ENCODE peak calls at places on chromosomes 4 and X, in eight cellular contexts. G, K, N, F, D, M, R and A are unnamed samples.

GRCh38 chr4:53365121-53365485 is 758 bp downstream of the SCFD2 start:
- DNase-seq in G (no peak), K (no peak), N (peak), F (no peak), D (no peak), M (peak), R (peak), A (no peak)

GRCh38 chrX:47224896-47225290 is 6.4 kb downstream of the CDK16 start:
- DNase-seq in G (no peak), K (no peak), N (no peak), F (no peak), D (no peak), M (no peak), R (no peak), A (no peak)

GRCh38 chr4:25233737-25234389 is at the start of gene PI4K2B:
- DNase-seq in G (peak), K (peak), N (peak), F (peak), D (peak), M (peak), R (peak), A (peak)

GRCh38 chr4:11590132-11590531 is 161.4 kb upstream of the HS3ST1 start:
- DNase-seq in G (no peak), K (no peak), N (no peak), F (no peak), D (no peak), M (no peak), R (no peak), A (no peak)

GRCh38 chr4:1332686-1333085 is 14.3 kb upstream of the UVSSA start:
- DNase-seq in G (no peak), K (no peak), N (no peak), F (no peak), D (no peak), M (no peak), R (no peak), A (no peak)

GRCh38 chr4:182137343-182137742 is 105.9 kb upstream of the TENM3 start:
- DNase-seq in G (no peak), K (no peak), N (no peak), F (peak), D (no peak), M (no peak), R (no peak), A (no peak)

GRCh38 chr4:41471126-41471665 is 66.8 kb upstream of the LIMCH1 start:
- DNase-seq in G (no peak), K (no peak), N (no peak), F (no peak), D (no peak), M (no peak), R (no peak), A (no peak)

GRCh38 chrX:135308345-135308855 is 880 bp upstream of the ETDC start:
- DNase-seq in G (no peak), K (no peak), N (no peak), F (no peak), D (no peak), M (no peak), R (no peak), A (no peak)

GRCh38 chr4:165005352-165005751 is 26.4 kb upstream of the TRIM60 start:
- DNase-seq in G (no peak), K (no peak), N (no peak), F (peak), D (no peak), M (no peak), R (no peak), A (no peak)

GRCh38 chrX:72128881-72129280 is 2.8 kb downstream of the RTL5 start:
- DNase-seq in G (no peak), K (no peak), N (no peak), F (peak), D (no peak), M (no peak), R (peak), A (no peak)

GRCh38 chrX:151801980-151802379 is 67.4 kb downstream of the CNGA2 start:
- DNase-seq in G (no peak), K (no peak), N (no peak), F (peak), D (no peak), M (peak), R (no peak), A (no peak)

GRCh38 chrX:68511255-68511654 is 12.4 kb downstream of the YIPF6 start:
- DNase-seq in G (peak), K (peak), N (peak), F (peak), D (no peak), M (peak), R (peak), A (peak)

GRCh38 chr4:127601029-127601428 is 31.7 kb upstream of the INTU start:
- DNase-seq in G (no peak), K (no peak), N (no peak), F (no peak), D (no peak), M (no peak), R (peak), A (no peak)

GRCh38 chrX:43939187-43939926 is 33.8 kb downstream of the NDP start:
- DNase-seq in G (no peak), K (no peak), N (no peak), F (no peak), D (no peak), M (no peak), R (peak), A (no peak)

GRCh38 chr4:93394488-93395185 is 433.9 kb upstream of the ATOH1 start:
- DNase-seq in G (no peak), K (no peak), N (no peak), F (no peak), D (no peak), M (no peak), R (peak), A (no peak)

GRCh38 chr4:77181737-77182136 is 24.7 kb downstream of the CCNG2 start:
- DNase-seq in G (no peak), K (no peak), N (no peak), F (no peak), D (no peak), M (no peak), R (no peak), A (no peak)

GRCh38 chr4:134958862-134959261 is 757.3 kb upstream of the PABPC4L start:
- DNase-seq in G (no peak), K (no peak), N (no peak), F (no peak), D (no peak), M (no peak), R (no peak), A (no peak)

GRCh38 chr4:38621004-38621684 is 42.9 kb upstream of the KLF3 start:
- DNase-seq in G (peak), K (peak), N (peak), F (no peak), D (no peak), M (peak), R (peak), A (peak)

GRCh38 chr4:122456228-122457106 is at the start of gene IL2:
- DNase-seq in G (no peak), K (no peak), N (no peak), F (no peak), D (no peak), M (no peak), R (no peak), A (no peak)

GRCh38 chr4:122453384-122454000 is 3.0 kb downstream of the IL2 start:
- DNase-seq in G (no peak), K (no peak), N (no peak), F (no peak), D (no peak), M (no peak), R (no peak), A (no peak)

DNA sequence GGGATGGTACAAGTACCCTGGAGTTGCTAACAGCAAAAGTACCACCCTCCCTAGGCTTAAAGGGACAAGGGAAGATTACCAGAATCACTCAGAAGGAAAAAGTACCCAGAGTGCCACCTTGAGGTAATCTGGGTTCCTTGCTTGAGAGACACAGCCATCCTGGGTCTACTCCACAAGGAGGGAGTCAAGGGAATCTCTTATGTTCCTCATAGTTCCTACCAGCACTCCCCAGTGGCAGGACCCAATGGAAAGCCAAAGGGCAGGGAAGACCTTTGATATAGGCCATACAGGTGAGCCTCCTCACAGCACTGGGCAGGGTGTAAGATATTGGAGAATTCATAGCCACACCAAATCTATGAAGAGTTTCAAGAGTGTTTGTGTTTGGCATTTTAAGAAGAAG is 5.7 kb downstream of the IL2 start:
- DNase-seq in G (no peak), K (no peak), N (peak), F (peak), D (no peak), M (peak), R (peak), A (no peak)
- TF ChIP-seq CTCF in G (no peak), K (no peak), N (no peak), F (peak), D (no peak), M (peak), R (peak), A (no peak)

GRCh38 chr4:187480146-187481145 is 515.1 kb upstream of the ZFP42 start:
- DNase-seq in G (no peak), K (no peak), N (peak), F (no peak), D (no peak), M (no peak), R (peak), A (no peak)

GRCh38 chr4:187477224-187477623 is 518.3 kb upstream of the ZFP42 start:
- DNase-seq in G (no peak), K (no peak), N (no peak), F (no peak), D (no peak), M (no peak), R (no peak), A (no peak)

GRCh38 chr4:187475901-187476300 is 519.7 kb upstream of the ZFP42 start:
- DNase-seq in G (no peak), K (no peak), N (no peak), F (no peak), D (no peak), M (no peak), R (no peak), A (no peak)

GRCh38 chr4:187474238-187474637 is 521.3 kb upstream of the ZFP42 start:
- DNase-seq in G (no peak), K (no peak), N (no peak), F (no peak), D (no peak), M (no peak), R (no peak), A (no peak)

GRCh38 chr4:187478292-187479205 is 517.0 kb upstream of the ZFP42 start:
- DNase-seq in G (no peak), K (no peak), N (peak), F (no peak), D (no peak), M (no peak), R (peak), A (no peak)
- H3K4me3 ChIP-seq in G (no peak), K (no peak), N (no peak), F (no peak), D (no peak), M (no peak), R (peak), A (no peak)

GRCh38 chrX:111164728-111165127 is 68.7 kb downstream of the PAK3 start:
- DNase-seq in G (no peak), K (no peak), N (no peak), F (peak), D (no peak), M (peak), R (peak), A (no peak)
- TF ChIP-seq CTCF in G (peak), K (no peak), N (peak), F (peak), D (no peak), M (peak), R (peak), A (no peak)

GRCh38 chr4:184280591-184281071 is 63.0 kb upstream of the ENPP6 start:
- DNase-seq in G (peak), K (no peak), N (no peak), F (no peak), D (no peak), M (no peak), R (no peak), A (no peak)
- H3K4me3 ChIP-seq in G (no peak), K (no peak), N (no peak), F (no peak), D (no peak), M (no peak), R (no peak), A (no peak)

DNA sequence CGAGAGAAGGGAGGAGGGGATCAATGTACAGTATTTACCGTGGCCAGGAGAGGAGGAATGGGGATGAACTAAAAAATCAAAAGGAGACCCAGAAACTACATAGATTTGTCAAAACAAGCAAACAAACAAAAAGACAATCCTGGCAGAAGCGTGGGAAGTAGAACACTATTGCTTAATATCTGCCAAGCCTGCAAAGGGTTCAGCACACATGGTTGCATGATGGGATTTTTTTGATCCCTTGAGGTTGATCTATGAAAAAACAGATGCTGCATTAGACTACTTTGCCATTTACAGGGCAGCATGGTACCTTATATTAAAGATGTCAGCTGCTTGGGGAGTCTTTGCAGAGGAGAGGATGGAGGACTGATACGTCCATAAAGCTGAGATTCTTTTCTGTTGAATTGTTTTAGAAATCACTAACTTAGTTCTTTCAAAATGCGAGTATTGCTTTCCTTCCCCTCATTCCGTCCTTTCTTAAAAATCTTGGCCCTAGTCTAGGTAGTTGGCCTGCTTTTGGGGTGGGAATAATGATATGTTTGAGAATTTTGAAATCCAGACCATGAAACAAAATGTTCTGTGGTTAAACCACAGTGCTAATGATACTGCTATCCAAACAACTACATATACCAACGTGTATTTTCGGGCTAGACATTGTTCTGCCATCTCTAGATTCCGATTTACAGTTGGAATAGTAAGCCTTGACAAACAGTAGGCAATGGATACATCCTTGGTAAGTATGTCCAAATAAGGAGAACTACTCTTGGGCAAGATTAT is 39.6 kb upstream of the TMEM150C start:
- DNase-seq in G (no peak), K (no peak), N (no peak), F (no peak), D (no peak), M (no peak), R (no peak), A (no peak)
- TF ChIP-seq CTCF in G (no peak), K (no peak), N (no peak), F (no peak), D (no peak), M (no peak), R (no peak), A (no peak)

DNA sequence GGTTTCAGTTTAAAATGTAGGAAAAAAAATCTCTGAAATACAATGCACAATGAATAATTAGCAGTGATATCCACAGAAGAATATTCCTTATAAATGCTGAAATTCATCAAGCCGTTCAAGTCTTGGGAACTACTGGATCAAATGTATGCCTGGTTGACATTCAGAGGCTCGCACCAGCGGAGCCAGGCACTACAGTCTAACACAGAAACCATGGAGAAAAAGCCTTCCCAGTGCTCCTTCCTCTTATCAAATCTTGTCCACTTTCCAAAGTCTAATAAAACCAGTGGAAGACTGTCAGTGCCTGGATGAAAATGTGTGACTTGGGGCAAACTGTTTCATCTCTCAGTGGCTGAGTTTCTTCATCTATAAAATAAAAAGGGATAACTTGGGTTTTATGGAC is 35.9 kb downstream of the CENPU start:
- DNase-seq in G (no peak), K (no peak), N (no peak), F (no peak), D (no peak), M (no peak), R (no peak), A (no peak)
- H3K4me3 ChIP-seq in G (no peak), K (no peak), N (no peak), F (no peak), D (no peak), M (no peak), R (no peak), A (no peak)

DNA sequence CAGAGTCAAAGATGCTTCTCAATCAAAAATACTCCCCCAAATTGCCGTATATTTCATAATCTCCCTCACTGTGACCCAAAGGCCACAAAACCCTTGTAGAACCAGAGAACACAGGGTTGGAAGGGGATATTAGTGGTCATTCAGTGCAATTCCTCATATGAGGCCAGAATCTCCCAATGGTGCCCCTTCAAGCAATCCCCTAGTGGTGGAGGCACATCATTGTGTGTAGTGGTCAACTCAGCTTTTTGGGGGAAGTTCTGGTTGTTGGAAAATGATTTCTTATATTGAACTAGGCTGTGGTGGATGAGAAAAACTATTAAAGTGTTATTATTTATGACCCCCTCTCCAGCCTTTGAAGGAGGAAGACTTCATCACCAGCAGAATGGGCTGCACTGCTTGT is 17.6 kb upstream of the BOD1L1 start:
- DNase-seq in G (no peak), K (no peak), N (no peak), F (no peak), D (no peak), M (no peak), R (no peak), A (no peak)
- TF ChIP-seq CTCF in G (no peak), K (no peak), N (no peak), F (peak), D (no peak), M (no peak), R (peak), A (no peak)

DNA sequence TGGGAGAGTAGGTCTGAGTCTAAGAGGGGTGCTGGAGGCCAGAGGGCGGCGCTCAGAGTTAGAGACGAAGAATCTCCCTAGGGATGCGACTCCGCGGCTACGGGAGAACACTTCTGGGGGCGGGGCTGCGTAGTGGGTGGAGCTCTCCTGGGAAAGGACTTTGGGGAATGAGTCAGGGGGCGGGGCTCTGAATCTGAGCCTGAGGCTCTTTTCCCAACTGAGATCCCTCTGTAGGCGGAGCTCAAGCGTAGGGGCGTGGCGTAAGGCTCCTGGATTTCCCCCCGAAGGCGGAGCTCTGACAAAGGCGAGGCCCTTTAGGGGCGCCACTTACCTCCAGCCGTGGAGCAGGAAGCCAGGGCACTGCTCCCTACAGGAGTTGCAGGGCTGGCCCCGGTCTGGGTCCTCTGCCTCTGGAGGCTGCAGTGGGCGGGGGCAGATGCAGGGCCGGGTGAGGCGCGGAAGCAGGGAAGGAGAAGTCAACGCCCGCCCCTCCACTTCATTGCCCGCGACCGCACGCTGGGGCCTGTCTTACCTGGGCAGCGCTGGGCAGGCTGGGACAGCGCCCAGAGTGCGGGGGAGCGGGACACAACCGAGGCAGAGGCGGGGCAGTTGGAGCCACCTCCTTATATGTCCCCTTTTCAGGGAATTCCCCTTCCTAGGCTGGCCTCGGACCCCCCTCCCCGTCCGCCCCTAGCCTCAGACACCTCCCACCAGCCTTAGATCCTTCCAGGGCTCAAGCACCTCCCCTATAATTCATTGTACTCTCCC is 1.7 kb downstream of the PRICKLE3 start:
- DNase-seq in G (peak), K (peak), N (peak), F (no peak), D (no peak), M (peak), R (peak), A (peak)
- H3K4me3 ChIP-seq in G (peak), K (no peak), N (peak), F (no peak), D (peak), M (peak), R (peak), A (peak)

DNA sequence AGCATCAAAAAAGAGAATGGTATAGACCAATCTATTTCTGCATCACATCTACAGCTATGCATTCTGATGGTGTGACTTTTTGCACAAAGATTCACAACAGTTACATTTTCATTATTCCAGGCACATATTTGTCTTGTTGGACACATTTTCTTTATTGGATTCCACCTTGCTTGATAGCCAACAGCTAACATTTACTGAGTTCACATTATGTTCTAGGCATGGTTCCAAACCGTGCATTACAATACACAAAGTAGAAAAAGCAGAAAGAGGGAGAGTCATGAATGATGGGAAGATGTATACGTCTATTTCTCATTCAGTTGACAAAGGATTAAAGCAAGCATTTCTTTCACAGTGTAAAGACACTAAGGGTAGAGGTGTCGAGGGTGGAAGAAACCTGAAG is 22.9 kb upstream of the CLGN start:
- DNase-seq in G (no peak), K (no peak), N (no peak), F (no peak), D (no peak), M (no peak), R (no peak), A (no peak)
- TF ChIP-seq CTCF in G (no peak), K (no peak), N (no peak), F (no peak), D (no peak), M (no peak), R (no peak), A (no peak)